ENCODE peak calls at places on chromosome 6, in ten cellular contexts. X is PC-3; P is fibroblast of lung; Y is astrocyte of the spinal cord; Z is AG04450; G is activated T-helper 1 cell treated with anti-CD3 and anti-CD28 coated beads, Interleukin-2, amount 50 U/mL, for 16 hours; V is left cardiac atrium; L is esophagus muscularis mucosa; W is GM03348; D is Right ventricle myocardium inferior. T is an unnamed sample.

GRCh38 chr6:162640756-162641155 is 86.8 kb downstream of the PRKN start:
- DNase-seq in X (no peak), P (no peak), Y (no peak), Z (no peak), G (no peak), V (no peak), L (no peak), W (no peak), D (no peak), T (no peak)

GRCh38 chr6:86706449-86706848 is 230.9 kb upstream of the HTR1E start:
- DNase-seq in X (peak; percentile 3), P (no peak), Y (no peak), Z (no peak), G (no peak), V (no peak), L (no peak), W (no peak), D (no peak), T (no peak)

GRCh38 chr6:166996406-166996805 is 2.8 kb upstream of the CEP43 start:
- DNase-seq in X (no peak), P (peak; percentile 73), Y (peak; percentile 36), Z (peak; percentile 34), G (no peak), V (no peak), L (peak; percentile 19), W (no peak), D (no peak), T (no peak)

GRCh38 chr6:7343546-7344475 is 30.8 kb upstream of the SSR1 start:
- DNase-seq in X (no peak), P (no peak), Y (no peak), Z (no peak), G (no peak), V (no peak), L (no peak), W (no peak), D (no peak), T (no peak)

GRCh38 chr6:25792016-25792415 is 37.5 kb downstream of the SLC17A4 start:
- DNase-seq in X (no peak), P (no peak), Y (no peak), Z (no peak), G (no peak), V (no peak), L (no peak), W (no peak), D (no peak), T (no peak)

GRCh38 chr6:19354181-19354580 is 483.0 kb upstream of the ID4 start:
- DNase-seq in X (no peak), P (no peak), Y (no peak), Z (no peak), G (no peak), V (no peak), L (no peak), W (no peak), D (no peak), T (no peak)

GRCh38 chr6:108581237-108581931 is 20.7 kb downstream of the FOXO3 start:
- DNase-seq in X (peak; percentile 33), P (peak; percentile 91), Y (peak; percentile 88), Z (no peak), G (no peak), V (peak; percentile 43), L (no peak), W (peak; percentile 74), D (no peak), T (no peak)

GRCh38 chr6:81263531-81264168 is 488.8 kb downstream of the TENT5A start:
- DNase-seq in X (no peak), P (no peak), Y (no peak), Z (no peak), G (no peak), V (no peak), L (no peak), W (no peak), D (peak; percentile 55), T (no peak)

GRCh38 chr6:134666174-134666573 is 283.7 kb downstream of the ALDH8A1 start:
- DNase-seq in X (no peak), P (no peak), Y (no peak), Z (no peak), G (no peak), V (no peak), L (no peak), W (no peak), D (no peak), T (no peak)

GRCh38 chr6:37314803-37315515 is 38.8 kb upstream of the RNF8 start:
- DNase-seq in X (peak; percentile 48), P (peak; percentile 46), Y (peak; percentile 27), Z (no peak), G (no peak), V (peak; percentile 46), L (no peak), W (peak; percentile 20), D (no peak), T (no peak)

T was measured in mesenteric fat pad.